ENCODE peak calls at places on chromosomes 6 and 20, in seven cellular contexts. A, X, L, P, B, N and R are unnamed samples.

GRCh38 chr20:53291548-53291947 is 302.1 kb downstream of the ZNF217 start:
- DNase-seq in A (no peak), X (no peak), L (no peak), P (no peak), B (peak), N (no peak), R (peak)

GRCh38 chr6:126040826-126041225 is 54.5 kb downstream of the TRMT11 start:
- DNase-seq in A (no peak), X (peak), L (no peak), P (peak), B (no peak), N (peak), R (no peak)

GRCh38 chr6:71056656-71057055 is 99.8 kb upstream of the B3GAT2 start:
- DNase-seq in A (no peak), X (no peak), L (no peak), P (no peak), B (no peak), N (no peak), R (no peak)

GRCh38 chr6:70099732-70100131 is 203.2 kb downstream of the COL9A1 start:
- DNase-seq in A (no peak), X (no peak), L (no peak), P (no peak), B (no peak), N (no peak), R (no peak)

GRCh38 chr20:50071039-50071888 is 41.7 kb downstream of the UBE2V1 start:
- DNase-seq in A (peak), X (peak), L (peak), P (peak), B (peak), N (peak), R (peak)

GRCh38 chr6:29087213-29087612 is at the start of gene OR2B3:
- DNase-seq in A (no peak), X (no peak), L (no peak), P (no peak), B (no peak), N (no peak), R (no peak)

GRCh38 chr6:39357998-39358686 is 35.6 kb upstream of the KCNK16 start:
- DNase-seq in A (no peak), X (no peak), L (no peak), P (peak), B (peak), N (peak), R (no peak)

GRCh38 chr6:44497807-44498206 is 110.3 kb downstream of the CDC5L start:
- DNase-seq in A (no peak), X (no peak), L (no peak), P (no peak), B (no peak), N (no peak), R (no peak)

GRCh38 chr6:158253248-158253647 is 59.0 kb upstream of the TULP4 start:
- DNase-seq in A (no peak), X (no peak), L (no peak), P (no peak), B (no peak), N (no peak), R (no peak)

GRCh38 chr20:54849741-54850140 is 374.3 kb downstream of the DOK5 start:
- DNase-seq in A (no peak), X (no peak), L (no peak), P (no peak), B (no peak), N (no peak), R (no peak)

GRCh38 chr6:7414811-7415210 is 25.2 kb downstream of the RIOK1 start:
- DNase-seq in A (no peak), X (no peak), L (no peak), P (no peak), B (no peak), N (peak), R (no peak)

GRCh38 chr20:38127011-38127621 is 38.0 kb downstream of the TGM2 start:
- DNase-seq in A (no peak), X (peak), L (no peak), P (no peak), B (peak), N (peak), R (peak)

GRCh38 chr20:62739581-62740285 is 31.1 kb downstream of the NTSR1 start:
- DNase-seq in A (no peak), X (peak), L (peak), P (no peak), B (peak), N (peak), R (no peak)

GRCh38 chr6:149231786-149232185 is 85.7 kb upstream of the TAB2 start:
- DNase-seq in A (no peak), X (no peak), L (no peak), P (no peak), B (no peak), N (no peak), R (no peak)

GRCh38 chr6:137452331-137452894 is 41.8 kb downstream of the OLIG3 start:
- DNase-seq in A (no peak), X (no peak), L (no peak), P (no peak), B (no peak), N (no peak), R (no peak)

GRCh38 chr6:111938710-111939109 is 65.5 kb upstream of the FYN start:
- DNase-seq in A (no peak), X (no peak), L (no peak), P (no peak), B (no peak), N (peak), R (no peak)

GRCh38 chr6:11586574-11586973 is 49.0 kb downstream of the TMEM170B start:
- DNase-seq in A (no peak), X (no peak), L (no peak), P (peak), B (no peak), N (peak), R (no peak)

GRCh38 chr6:16292432-16292831 is 54.0 kb downstream of the GMPR start:
- DNase-seq in A (no peak), X (no peak), L (no peak), P (no peak), B (no peak), N (no peak), R (no peak)

GRCh38 chr20:53829086-53829703 is 235.6 kb upstream of the ZNF217 start:
- DNase-seq in A (no peak), X (no peak), L (no peak), P (no peak), B (no peak), N (peak), R (peak)

GRCh38 chr6:21586760-21587181 is 6.8 kb upstream of the SOX4 start:
- DNase-seq in A (no peak), X (peak), L (no peak), P (no peak), B (peak), N (no peak), R (peak)

GRCh38 chr20:46811328-46812084 is 83.1 kb upstream of the EYA2 start:
- DNase-seq in A (peak), X (no peak), L (no peak), P (no peak), B (peak), N (no peak), R (no peak)

GRCh38 chr20:15236812-15237211 is 899.4 kb upstream of the FLRT3 start:
- DNase-seq in A (no peak), X (no peak), L (no peak), P (peak), B (peak), N (no peak), R (peak)

GRCh38 chr6:154201708-154202107 is 154.9 kb downstream of the IPCEF1 start:
- DNase-seq in A (no peak), X (no peak), L (no peak), P (no peak), B (no peak), N (no peak), R (no peak)

GRCh38 chr6:4208158-4208557 is 72.8 kb upstream of the ECI2 start:
- DNase-seq in A (no peak), X (no peak), L (no peak), P (no peak), B (no peak), N (no peak), R (no peak)

GRCh38 chr20:63529180-63529860 is 7.9 kb downstream of the PTK6 start:
- DNase-seq in A (no peak), X (peak), L (no peak), P (no peak), B (no peak), N (no peak), R (no peak)

GRCh38 chr20:7967199-7967844 is 27.1 kb upstream of the HAO1 start:
- DNase-seq in A (no peak), X (peak), L (no peak), P (no peak), B (no peak), N (peak), R (no peak)

GRCh38 chr20:50399003-50399916 is 110.9 kb upstream of the PTPN1 start:
- DNase-seq in A (no peak), X (peak), L (no peak), P (no peak), B (no peak), N (no peak), R (no peak)

GRCh38 chr6:446418-447366 is 55.1 kb downstream of the IRF4 start:
- DNase-seq in A (no peak), X (no peak), L (peak), P (peak), B (no peak), N (no peak), R (no peak)